ENCODE peak calls at places on chromosomes 7 and 10, in eight cellular contexts. V, M, T, E, H, A, C and N are unnamed samples.
A peak's percentile ranks its signal among the peaks of the same experiment; 100 is the strongest.

GRCh38 chr10:104101902-104102301 is 16.2 kb upstream of the COL17A1 start:
- DNase-seq in V (no peak), M (no peak), T (no peak), E (no peak), H (no peak), A (no peak), C (no peak), N (no peak)

GRCh38 chr10:33772370-33773331 is 438.2 kb upstream of the NRP1 start:
- DNase-seq in V (no peak), M (no peak), T (peak; percentile 32), E (no peak), H (no peak), A (no peak), C (no peak), N (no peak)

GRCh38 chr7:73307436-73307835 is 1.2 kb downstream of the NSUN5 start:
- DNase-seq in V (no peak), M (no peak), T (no peak), E (peak; percentile 37), H (no peak), A (no peak), C (no peak), N (no peak)

GRCh38 chr10:26169466-26169865 is 47.1 kb upstream of the GAD2 start:
- DNase-seq in V (no peak), M (no peak), T (no peak), E (no peak), H (no peak), A (no peak), C (no peak), N (no peak)

GRCh38 chr10:19498348-19499290 is 317.6 kb upstream of the PLXDC2 start:
- DNase-seq in V (no peak), M (no peak), T (peak; percentile 69), E (no peak), H (no peak), A (no peak), C (no peak), N (no peak)

GRCh38 chr10:124394583-124394982 is 24.1 kb downstream of the OAT start:
- DNase-seq in V (no peak), M (no peak), T (no peak), E (no peak), H (no peak), A (peak; percentile 89), C (no peak), N (no peak)

GRCh38 chr10:47186941-47187340 is 113.1 kb upstream of the GDF10 start:
- DNase-seq in V (no peak), M (no peak), T (no peak), E (no peak), H (no peak), A (no peak), C (no peak), N (no peak)

GRCh38 chr10:43068136-43068395 is 8.8 kb upstream of the RET start:
- DNase-seq in V (no peak), M (no peak), T (no peak), E (no peak), H (no peak), A (no peak), C (no peak), N (no peak)

GRCh38 chr10:93006435-93007039 is 54.1 kb upstream of the CYP26C1 start:
- DNase-seq in V (no peak), M (no peak), T (peak; percentile 71), E (no peak), H (no peak), A (peak; percentile 39), C (no peak), N (peak; percentile 4)

GRCh38 chr7:81331061-81332018 is 412.5 kb upstream of the SEMA3C start:
- DNase-seq in V (no peak), M (no peak), T (peak; percentile 40), E (no peak), H (no peak), A (no peak), C (no peak), N (no peak)

GRCh38 chr10:94288361-94289116 is 74.2 kb downstream of the NOC3L start:
- DNase-seq in V (no peak), M (no peak), T (no peak), E (no peak), H (no peak), A (no peak), C (no peak), N (no peak)

GRCh38 chr10:82674036-82674435 is 799.0 kb downstream of the NRG3 start:
- DNase-seq in V (no peak), M (no peak), T (no peak), E (no peak), H (no peak), A (no peak), C (no peak), N (no peak)

GRCh38 chr10:26374426-26374825 is 63.7 kb upstream of the APBB1IP start:
- DNase-seq in V (no peak), M (no peak), T (no peak), E (no peak), H (no peak), A (no peak), C (no peak), N (no peak)

GRCh38 chr7:7274782-7275181 is 92.4 kb downstream of the C1GALT1 start:
- DNase-seq in V (no peak), M (no peak), T (no peak), E (no peak), H (no peak), A (no peak), C (no peak), N (no peak)

GRCh38 chr10:25694976-25695375 is 239.1 kb upstream of the MYO3A start:
- DNase-seq in V (no peak), M (no peak), T (no peak), E (no peak), H (no peak), A (no peak), C (no peak), N (no peak)

DNA sequence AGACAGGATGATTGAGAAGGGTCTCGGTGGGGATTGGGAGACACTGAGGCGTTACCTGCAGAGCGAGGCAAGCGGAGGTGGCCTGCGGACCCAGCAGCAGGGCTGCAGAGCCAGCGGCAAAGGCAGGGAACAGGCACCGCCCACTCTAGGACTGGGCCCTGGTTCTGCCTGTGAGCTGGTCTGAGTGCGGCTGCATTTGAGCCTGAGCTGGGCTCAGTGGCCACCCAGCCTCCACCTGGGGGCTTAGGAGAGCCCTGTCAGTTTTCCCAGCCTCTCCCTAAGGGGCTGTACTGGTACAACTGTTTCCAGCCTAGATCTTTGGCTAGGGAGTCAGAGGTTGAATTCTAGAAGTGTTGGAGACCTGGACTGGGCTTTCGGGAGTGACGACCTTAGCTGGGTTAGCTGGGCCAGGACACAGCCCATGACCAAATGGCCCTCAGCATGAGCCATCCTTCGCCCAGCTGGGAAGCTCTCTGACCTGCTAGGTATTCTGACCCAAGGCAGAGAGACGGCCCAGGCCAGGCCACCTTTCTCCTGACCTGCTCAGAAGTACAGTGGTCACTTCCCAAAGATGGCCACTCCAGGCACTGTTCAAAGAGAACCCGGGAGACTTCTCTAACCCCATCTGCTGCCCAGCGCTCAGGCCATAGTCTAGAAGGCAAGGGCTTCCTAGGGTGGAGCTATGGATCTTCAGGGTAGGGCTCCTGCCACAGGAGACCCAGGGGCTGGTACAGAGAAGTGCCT is 64.9 kb downstream of the PAX2 start:
- DNase-seq in V (no peak), M (peak; percentile 34), T (no peak), E (no peak), H (no peak), A (no peak), C (no peak), N (no peak)
- H3K4me3 ChIP-seq in V (no peak overlapping the region), M (no peak overlapping the region), T (no peak overlapping the region), E (no peak overlapping the region), H (no peak overlapping the region), A (no peak overlapping the region), C (no peak overlapping the region), N (no peak overlapping the region)

GRCh38 chr10:95646160-95646559 is 10.4 kb downstream of the ALDH18A1 start:
- DNase-seq in V (peak; percentile 79), M (peak; percentile 81), T (no peak), E (no peak), H (no peak), A (no peak), C (no peak), N (no peak)

GRCh38 chr10:95650232-95650631 is 6.3 kb downstream of the ALDH18A1 start:
- DNase-seq in V (no peak), M (no peak), T (no peak), E (no peak), H (no peak), A (no peak), C (no peak), N (no peak)

GRCh38 chr10:95644935-95645334 is 11.6 kb downstream of the ALDH18A1 start:
- DNase-seq in V (no peak), M (no peak), T (no peak), E (no peak), H (no peak), A (no peak), C (no peak), N (no peak)

GRCh38 chr10:95651346-95652115 is 5.0 kb downstream of the ALDH18A1 start:
- DNase-seq in V (no peak), M (no peak), T (no peak), E (no peak), H (no peak), A (no peak), C (no peak), N (no peak)

GRCh38 chr10:95648138-95648537 is 8.4 kb downstream of the ALDH18A1 start:
- DNase-seq in V (no peak), M (no peak), T (no peak), E (no peak), H (no peak), A (no peak), C (no peak), N (no peak)
- H3K36me3 ChIP-seq in V (peaks cover 11% of the 10 kb centered on the region), M (peaks cover 4% of the 10 kb centered on the region), T (peaks cover 28% of the 10 kb centered on the region), E (peaks cover 76% of the 10 kb centered on the region), H (no peaks in the 10 kb centered on the region), A (peaks cover 17% of the 10 kb centered on the region), C (peaks cover 48% of the 10 kb centered on the region), N (no peaks in the 10 kb centered on the region)

GRCh38 chr7:114152314-114152938 is 233.6 kb upstream of the PPP1R3A start:
- DNase-seq in V (no peak), M (no peak), T (no peak), E (no peak), H (no peak), A (no peak), C (no peak), N (no peak)
- H3K4me3 ChIP-seq in V (no peak overlapping the region), M (no peak overlapping the region), T (no peak overlapping the region), E (no peak overlapping the region), H (no peak overlapping the region), A (no peak overlapping the region), C (no peak overlapping the region), N (no peak overlapping the region)

GRCh38 chr10:80433134-80433533 is 21.0 kb upstream of the TSPAN14 start:
- DNase-seq in V (no peak), M (no peak), T (no peak), E (no peak), H (no peak), A (no peak), C (no peak), N (no peak)

GRCh38 chr10:80425901-80426300 is 17.6 kb downstream of the PRXL2A start:
- DNase-seq in V (no peak), M (peak; percentile 14), T (no peak), E (no peak), H (no peak), A (no peak), C (no peak), N (no peak)

DNA sequence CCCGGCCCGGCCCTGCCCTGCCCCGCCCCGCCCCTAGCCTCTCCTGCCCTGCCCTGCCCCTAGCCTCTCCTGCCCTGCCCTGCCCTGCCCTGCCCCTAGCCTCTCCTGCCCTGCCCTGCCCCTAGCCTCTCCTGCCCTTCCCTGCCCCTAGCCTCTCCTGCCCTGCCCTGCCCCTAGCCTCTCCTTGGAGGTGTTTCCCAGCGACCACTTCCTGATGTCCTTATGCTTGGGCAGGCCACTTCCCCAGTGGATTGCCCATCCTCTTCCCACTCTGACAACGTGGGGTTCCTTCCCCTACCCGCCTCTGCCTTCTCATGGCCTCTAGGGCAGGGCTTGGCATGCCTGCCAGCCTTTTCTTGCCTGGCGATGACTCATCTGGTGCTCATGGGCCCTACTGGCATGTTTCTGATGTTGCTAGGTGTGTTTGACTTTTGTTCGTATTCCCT is 21.2 kb downstream of the PRXL2A start:
- DNase-seq in V (peak; percentile 78), M (peak; percentile 80), T (no peak), E (peak; percentile 64), H (no peak), A (peak; percentile 96), C (no peak), N (no peak)
- H3K36me3 ChIP-seq in V (no peaks in the 10 kb centered on the region), M (no peaks in the 10 kb centered on the region), T (peaks cover 22% of the 10 kb centered on the region), E (peaks cover 27% of the 10 kb centered on the region), H (no peaks in the 10 kb centered on the region), A (peaks cover 21% of the 10 kb centered on the region), C (no peaks in the 10 kb centered on the region), N (no peaks in the 10 kb centered on the region)